ENCODE peak calls at places on chromosomes 12 and 14, in ten cellular contexts. Z is astrocyte of the cerebellum; D is HCT116; O is osteocyte; C is right atrium auricular region; U is glutamatergic neuron; J is suprapubic skin; B is CD8-positive, alpha-beta T cell; A is neural crest cell; V is epithelial cell of esophagus. N is an unnamed sample.

GRCh38 chr12:4909397-4909733 is 340 bp upstream of the KCNA1 start:
- DNase-seq in B (no peak), Z (no peak), O (no peak), C (no peak), D (no peak), J (no peak), V (no peak), A (peak; percentile 9), U (peak; percentile 42), N (peak; percentile 70)

GRCh38 chr12:38911611-38912010 is 6.2 kb upstream of the CPNE8 start:
- DNase-seq in A (no peak), B (no peak), J (no peak), Z (no peak), O (no peak), C (no peak), D (no peak), V (no peak), U (no peak), N (no peak)

GRCh38 chr14:96917442-96917963 is 120.3 kb downstream of the VRK1 start:
- DNase-seq in A (no peak), O (no peak), B (no peak), Z (no peak), V (no peak), C (no peak), U (no peak), D (no peak), J (no peak), N (no peak)

GRCh38 chr12:132159555-132160003 is 15.3 kb downstream of the NOC4L start:
- DNase-seq in C (no peak), J (no peak), A (no peak), Z (no peak), D (no peak), B (no peak), V (no peak), O (no peak), U (peak; percentile 24), N (no peak)

GRCh38 chr12:52521581-52522266 is 1.5 kb upstream of the KRT5 start:
- DNase-seq in B (no peak), A (no peak), D (no peak), J (peak; percentile 59), Z (peak; percentile 8), V (peak; percentile 93), O (peak; percentile 73), C (peak; percentile 55), U (no peak), N (peak; percentile 58)

GRCh38 chr12:2891240-2892053 is 756 bp downstream of the TULP3 start:
- DNase-seq in U (peak; percentile 46), J (no peak), D (no peak), A (peak; percentile 46), C (peak; percentile 67), B (peak; percentile 39), Z (no peak), V (peak; percentile 43), O (peak; percentile 87), N (peak; percentile 77)

GRCh38 chr14:75448209-75448608 is 20.4 kb downstream of the JDP2 start:
- DNase-seq in B (no peak), V (no peak), U (no peak), A (no peak), J (no peak), O (no peak), Z (no peak), D (no peak), C (no peak), N (no peak)

GRCh38 chr14:100867631-100868315 is 35.7 kb downstream of the RTL1 start:
- DNase-seq in C (no peak), O (no peak), Z (no peak), D (no peak), V (no peak), U (peak; percentile 6), B (no peak), A (no peak), J (peak; percentile 47), N (no peak)

GRCh38 chr14:77027538-77028383 is 747 bp downstream of the IRF2BPL start:
- DNase-seq in Z (no peak), O (peak; percentile 94), A (peak; percentile 41), U (peak; percentile 60), B (peak; percentile 69), J (peak; percentile 85), D (no peak), C (no peak), V (peak; percentile 53), N (peak; percentile 83)

GRCh38 chr12:95548539-95549391 is 2.5 kb downstream of the USP44 start:
- DNase-seq in D (no peak), V (no peak), C (no peak), Z (no peak), J (peak; percentile 71), B (peak; percentile 74), U (peak; percentile 74), O (no peak), A (peak; percentile 58), N (peak; percentile 69)

GRCh38 chr12:3458041-3458440 is 33.0 kb upstream of the PRMT8 start:
- DNase-seq in C (no peak), D (peak; percentile 50), V (peak; percentile 96), A (no peak), O (no peak), B (no peak), U (no peak), Z (no peak), J (no peak), N (no peak)

GRCh38 chr14:56135001-56135400 is 16.8 kb downstream of the PELI2 start:
- DNase-seq in D (no peak), O (no peak), C (no peak), U (no peak), A (no peak), B (no peak), Z (no peak), V (no peak), J (no peak), N (no peak)

GRCh38 chr12:41907036-41907435 is 237.6 kb downstream of the GXYLT1 start:
- DNase-seq in V (no peak), B (no peak), U (peak; percentile 49), D (no peak), C (no peak), Z (no peak), A (no peak), O (no peak), J (no peak), N (no peak)

GRCh38 chr12:57342207-57342691 is 88.6 kb downstream of the R3HDM2 start:
- DNase-seq in Z (no peak), C (peak; percentile 61), B (no peak), A (peak; percentile 20), V (peak; percentile 7), U (peak; percentile 40), J (no peak), O (no peak), D (no peak), N (no peak)

GRCh38 chr12:18684430-18684829 is 53.4 kb downstream of the PLCZ1 start:
- DNase-seq in O (no peak), V (peak; percentile 72), A (no peak), D (no peak), B (no peak), U (no peak), C (no peak), Z (no peak), J (no peak), N (no peak)

GRCh38 chr14:31261859-31262739 is 54.5 kb upstream of the HECTD1 start:
- DNase-seq in U (no peak), B (no peak), Z (no peak), A (no peak), O (no peak), C (peak; percentile 82), V (peak; percentile 54), J (peak; percentile 70), D (no peak), N (no peak)

DNA sequence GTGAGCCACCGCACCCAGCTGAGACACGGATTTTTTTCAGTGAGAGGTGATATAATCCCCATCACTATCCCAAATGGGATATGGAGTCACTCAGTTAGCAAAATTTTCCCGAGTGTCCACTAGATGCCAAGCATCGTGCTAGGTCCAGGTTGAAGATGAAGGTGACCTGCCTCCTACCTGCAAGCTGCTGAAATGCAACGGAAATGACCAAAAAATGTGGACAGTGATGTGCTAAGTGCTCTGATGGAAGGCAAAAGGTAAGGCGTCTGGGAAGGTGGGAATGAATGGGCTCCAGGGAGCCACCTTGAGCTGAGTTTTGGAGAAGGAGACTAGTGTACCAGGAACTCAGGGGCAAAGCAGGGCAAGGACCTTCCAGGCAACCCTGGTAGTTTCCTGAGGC is 64.6 kb downstream of the CALM1 start:
- DNase-seq in V (no peak), B (no peak), Z (no peak), C (no peak), A (no peak), O (no peak), J (no peak), D (peak; percentile 12), U (no peak), N (peak; percentile 24)
- TF ChIP-seq CTCF in V (no peak), B (no peak), Z (no peak), C (no peak), A (no peak), O (no peak), J (no peak), D (peak; percentile 42), U (no peak), N (no peak)

GRCh38 chr12:121232977-121233627 is 23.2 kb downstream of the P2RX4 start:
- DNase-seq in C (no peak), B (no peak), O (no peak), A (no peak), V (peak; percentile 17), D (no peak), U (no peak), J (no peak), Z (no peak), N (no peak)
- TF ChIP-seq CTCF in C (no peak), B (no peak), O (no peak), A (peak; percentile 17), V (no peak), D (no peak), U (no peak), J (no peak), Z (no peak), N (peak; percentile 10)

DNA sequence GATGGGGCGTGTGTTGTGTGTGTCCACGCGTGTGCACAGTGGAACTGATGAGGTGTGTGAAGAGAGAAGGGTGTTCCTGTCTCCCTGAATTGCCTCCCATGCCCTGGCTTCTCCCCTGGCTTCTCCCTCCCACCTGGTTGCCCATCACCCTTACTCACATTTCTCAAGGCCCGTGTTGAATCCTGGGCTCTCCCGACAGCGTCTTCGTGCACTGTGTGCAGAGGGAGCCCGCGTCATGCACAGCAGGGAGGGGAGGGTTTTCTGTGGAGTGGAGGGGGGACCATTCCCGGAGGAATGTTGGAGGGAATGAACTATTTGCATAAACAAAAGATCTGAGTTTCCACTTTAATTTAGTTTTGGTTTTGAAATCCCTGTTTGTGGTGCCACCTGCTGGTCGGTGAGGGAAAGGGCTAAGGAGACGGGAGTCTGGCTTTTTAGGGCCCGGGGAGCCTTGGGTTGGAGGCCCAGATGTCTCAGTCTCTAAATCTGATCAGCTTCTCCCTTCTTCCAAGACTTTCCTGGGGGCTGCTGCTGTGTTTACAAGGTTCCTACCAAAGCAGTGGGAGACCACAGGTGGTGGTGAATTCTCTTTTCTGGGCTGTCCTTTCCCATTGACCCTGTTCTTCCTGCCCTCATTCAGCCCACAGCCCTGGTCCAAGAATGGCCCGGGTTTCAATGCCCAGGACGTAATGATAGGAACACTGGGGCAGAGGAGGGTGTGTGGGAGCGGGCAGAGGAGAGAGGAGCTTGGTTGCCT is at the start of gene C1R:
- DNase-seq in C (peak; percentile 90), B (peak; percentile 72), U (peak; percentile 73), O (no peak), Z (peak; percentile 69), J (peak; percentile 90), V (peak; percentile 65), D (no peak), A (peak; percentile 73), N (no peak)
- TF ChIP-seq CTCF in C (peak; percentile 86), B (peak; percentile 82), U (peak; percentile 83), O (peak; percentile 89), Z (peak; percentile 93), J (peak; percentile 84), V (peak; percentile 93), D (peak; percentile 84), A (peak; percentile 100), N (peak; percentile 96)

GRCh38 chr14:41824441-41824840 is 217.8 kb downstream of the LRFN5 start:
- DNase-seq in V (no peak), D (no peak), B (no peak), C (no peak), A (no peak), J (no peak), U (no peak), O (no peak), Z (no peak), N (no peak)
- TF ChIP-seq CTCF in V (peak; percentile 4), D (no peak), B (no peak), C (no peak), A (peak; percentile 36), J (no peak), U (peak; percentile 32), O (peak; percentile 16), Z (no peak), N (peak; percentile 52)

N was measured in type B pancreatic cell.